ENCODE peak calls at places on chromosomes 3 and 15, in six cellular contexts. M is BE2C, D is nephron progenitor cell, N is lung, U is breast epithelium, B is foreskin fibroblast. H is an unnamed sample.

GRCh38 chr15:70508561-70509281 is 254.6 kb downstream of the UACA start:
- DNase-seq in N (no peak), M (no peak), D (no peak), B (peak), U (no peak), H (no peak)

GRCh38 chr3:134858516-134859035 is 63.5 kb downstream of the EPHB1 start:
- DNase-seq in U (no peak), M (no peak), N (no peak), B (no peak), D (no peak), H (no peak)

GRCh38 chr3:170196833-170197232 is 15.3 kb upstream of the PHC3 start:
- DNase-seq in D (no peak), N (no peak), U (no peak), B (peak), M (no peak), H (no peak)

GRCh38 chr3:71227344-71227743 is 356.2 kb downstream of the FOXP1 start:
- DNase-seq in N (no peak), U (no peak), D (no peak), M (no peak), B (no peak), H (no peak)

GRCh38 chr15:60704717-60705116 is 225.8 kb upstream of the ICE2 start:
- DNase-seq in D (no peak), M (no peak), B (no peak), U (no peak), N (no peak), H (no peak)

GRCh38 chr15:45743309-45744041 is 108.6 kb downstream of the SQOR start:
- DNase-seq in U (no peak), D (no peak), N (no peak), M (no peak), B (peak), H (no peak)

GRCh38 chr3:176159796-176160195 is 1037.5 kb downstream of the TBL1XR1 start:
- DNase-seq in N (no peak), U (no peak), D (no peak), M (no peak), B (peak), H (no peak)

GRCh38 chr3:4493008-4493930 is at the start of gene ITPR1:
- DNase-seq in N (peak), B (peak), D (peak), M (peak), U (peak), H (peak)

GRCh38 chr15:23095796-23096195 is 40.8 kb downstream of the GOLGA6L1 start:
- DNase-seq in U (no peak), B (no peak), N (no peak), M (no peak), D (no peak), H (no peak)

GRCh38 chr3:73719413-73719831 is 94.7 kb upstream of the PDZRN3 start:
- DNase-seq in D (no peak), B (peak), M (no peak), U (no peak), N (no peak), H (no peak)

GRCh38 chr3:172616061-172616461 is 92.8 kb upstream of the TNFSF10 start:
- DNase-seq in B (no peak), U (no peak), M (no peak), D (no peak), N (no peak), H (no peak)

GRCh38 chr3:56825579-56826438 is 24.1 kb upstream of the ARHGEF3 start:
- DNase-seq in D (no peak), M (no peak), N (no peak), B (peak), U (no peak), H (no peak)

GRCh38 chr3:194270627-194271458 is 80.3 kb downstream of the CPN2 start:
- DNase-seq in B (peak), U (peak), N (peak), M (peak), D (peak), H (no peak)

GRCh38 chr3:172221550-172221949 is 182.2 kb downstream of the FNDC3B start:
- DNase-seq in M (no peak), U (no peak), D (no peak), N (no peak), B (peak), H (no peak)

GRCh38 chr3:177337548-177338331 is 140.5 kb upstream of the TBL1XR1 start:
- DNase-seq in N (no peak), D (no peak), M (no peak), B (peak), U (no peak), H (peak)

GRCh38 chr15:92603743-92604470 is 51.7 kb downstream of the FAM174B start:
- DNase-seq in M (no peak), D (no peak), U (no peak), B (no peak), N (no peak), H (no peak)

GRCh38 chr3:186520436-186520835 is 23.7 kb downstream of the CRYGS start:
- DNase-seq in D (no peak), B (no peak), U (no peak), N (no peak), M (no peak), H (no peak)

GRCh38 chr3:45826321-45826720 is 15.6 kb downstream of the LZTFL1 start:
- DNase-seq in D (no peak), M (no peak), U (no peak), B (no peak), N (no peak), H (no peak)

GRCh38 chr3:123347691-123348264 is 101.1 kb downstream of the ADCY5 start:
- DNase-seq in N (no peak), D (no peak), B (no peak), U (peak), M (no peak), H (no peak)

GRCh38 chr15:39687965-39688364 is 94.7 kb downstream of the FSIP1 start:
- DNase-seq in N (no peak), B (no peak), M (no peak), D (no peak), U (no peak), H (no peak)

GRCh38 chr15:27358751-27359434 is 387.9 kb downstream of the GABRG3 start:
- DNase-seq in B (peak), D (peak), N (no peak), U (no peak), M (peak), H (no peak)

GRCh38 chr3:183233986-183234385 is 19.1 kb upstream of the B3GNT5 start:
- DNase-seq in U (no peak), D (no peak), M (no peak), N (no peak), B (no peak), H (no peak)

GRCh38 chr15:45050587-45050986 is 27.6 kb downstream of the SORD start:
- DNase-seq in N (no peak), B (no peak), D (no peak), M (no peak), U (no peak), H (no peak)

GRCh38 chr15:62647195-62647865 is 395.2 kb upstream of the TPM1 start:
- DNase-seq in B (peak), N (no peak), D (no peak), U (no peak), M (peak), H (no peak)

GRCh38 chr3:12993022-12993622 is 80.1 kb downstream of the IQSEC1 start:
- DNase-seq in B (peak), U (no peak), N (no peak), M (no peak), D (peak), H (no peak)

GRCh38 chr15:69298697-69299441 is at the start of gene PAQR5:
- DNase-seq in M (peak), U (no peak), D (peak), B (peak), N (peak), H (peak)

GRCh38 chr3:80097674-80098073 is 329.9 kb upstream of the ROBO1 start:
- DNase-seq in U (no peak), M (no peak), B (no peak), N (no peak), D (no peak), H (no peak)

GRCh38 chr3:71978150-71978721 is 193.3 kb upstream of the PROK2 start:
- DNase-seq in N (no peak), D (no peak), U (no peak), M (no peak), B (no peak), H (no peak)

GRCh38 chr3:15647629-15648167 is 46.2 kb downstream of the BTD start:
- DNase-seq in D (no peak), U (no peak), N (no peak), M (no peak), B (peak), H (peak)

GRCh38 chr3:187208159-187208558 is 10.9 kb downstream of the RTP1 start:
- DNase-seq in N (no peak), D (no peak), U (no peak), M (no peak), B (peak), H (no peak)

GRCh38 chr15:75355369-75355768 is 8.5 kb downstream of the NEIL1 start:
- DNase-seq in N (no peak), M (no peak), D (no peak), U (no peak), B (no peak), H (no peak)

DNA sequence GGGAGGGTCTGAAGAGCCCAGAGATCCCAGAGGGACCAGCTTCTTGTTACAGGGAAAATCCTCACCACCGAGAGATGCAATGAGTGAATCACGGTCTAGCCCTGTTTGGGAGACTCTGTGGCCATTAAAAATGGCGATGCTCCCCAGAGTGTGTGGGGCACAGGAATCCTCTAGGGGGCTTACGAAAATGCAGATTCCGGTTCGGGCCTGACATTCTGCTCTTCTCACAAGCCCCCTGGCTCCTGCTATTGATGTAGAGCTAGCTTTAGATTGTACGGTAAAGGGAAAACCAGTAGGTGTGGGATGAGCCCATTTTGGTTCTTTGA is 35.5 kb upstream of the EPHB3 start:
- DNase-seq in M (no peak), N (no peak), D (no peak), B (peak), U (no peak), H (no peak)
- TF ChIP-seq CTCF in M (peak), N (no peak), D (peak), B (no peak), U (no peak), H (no peak)

DNA sequence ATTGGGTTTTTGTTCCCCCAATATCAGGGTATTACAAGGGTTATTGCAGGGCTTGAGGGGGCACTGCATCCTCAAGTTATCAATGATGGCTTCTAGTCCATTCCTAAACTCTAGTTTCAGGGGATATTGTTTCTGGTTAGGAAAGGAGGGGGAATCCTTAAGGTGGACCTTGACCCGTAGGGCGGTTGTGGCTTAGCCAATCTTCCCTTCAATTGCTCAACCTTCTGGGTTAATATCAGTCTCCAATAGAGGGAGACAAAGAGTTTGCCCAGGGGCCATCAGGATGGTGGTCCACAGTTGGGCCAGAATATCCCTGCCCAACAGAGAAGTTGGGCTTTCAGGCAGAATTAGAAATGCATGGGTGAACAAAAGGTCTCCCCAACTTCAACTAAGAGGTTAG is 214.9 kb downstream of the BCHE start:
- DNase-seq in D (no peak), B (no peak), U (no peak), M (no peak), N (no peak), H (no peak)
- TF ChIP-seq CTCF in D (no peak), B (no peak), U (no peak), M (peak), N (no peak), H (no peak)

GRCh38 chr3:138774529-138775253 is 60.0 kb downstream of the PIK3CB start:
- DNase-seq in U (no peak), M (peak), D (no peak), B (peak), N (peak), H (no peak)
- TF ChIP-seq CTCF in U (no peak), M (no peak), D (no peak), B (no peak), N (no peak), H (no peak)

DNA sequence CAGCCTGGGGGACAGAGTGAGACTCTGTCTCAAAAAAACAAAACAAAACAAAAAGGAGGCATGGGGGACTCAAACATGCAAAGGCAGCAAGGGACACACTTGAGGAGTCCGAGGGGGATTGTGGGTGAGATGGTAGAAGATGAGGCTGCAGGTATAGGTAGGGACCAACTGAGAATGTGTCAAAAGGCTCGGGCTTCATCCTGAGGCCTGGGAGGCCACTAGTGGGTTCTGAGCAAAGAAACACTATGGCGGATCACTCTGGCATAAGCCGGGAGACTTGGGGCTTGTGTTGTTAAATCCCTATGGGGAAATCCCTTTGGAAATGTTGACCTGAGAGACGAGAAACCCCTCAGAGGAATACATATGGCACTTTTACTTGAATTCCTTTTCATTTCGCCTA is 21.2 kb downstream of the ZNF710 start:
- DNase-seq in N (no peak), U (no peak), D (no peak), M (no peak), B (no peak), H (no peak)
- TF ChIP-seq CTCF in N (no peak), U (no peak), D (no peak), M (no peak), B (no peak), H (no peak)

GRCh38 chr3:119883461-119884160 is 101.7 kb downstream of the NR1I2 start:
- DNase-seq in M (no peak), N (no peak), D (no peak), U (no peak), B (no peak), H (no peak)
- TF ChIP-seq CTCF in M (no peak), N (no peak), D (no peak), U (no peak), B (no peak), H (no peak)

DNA sequence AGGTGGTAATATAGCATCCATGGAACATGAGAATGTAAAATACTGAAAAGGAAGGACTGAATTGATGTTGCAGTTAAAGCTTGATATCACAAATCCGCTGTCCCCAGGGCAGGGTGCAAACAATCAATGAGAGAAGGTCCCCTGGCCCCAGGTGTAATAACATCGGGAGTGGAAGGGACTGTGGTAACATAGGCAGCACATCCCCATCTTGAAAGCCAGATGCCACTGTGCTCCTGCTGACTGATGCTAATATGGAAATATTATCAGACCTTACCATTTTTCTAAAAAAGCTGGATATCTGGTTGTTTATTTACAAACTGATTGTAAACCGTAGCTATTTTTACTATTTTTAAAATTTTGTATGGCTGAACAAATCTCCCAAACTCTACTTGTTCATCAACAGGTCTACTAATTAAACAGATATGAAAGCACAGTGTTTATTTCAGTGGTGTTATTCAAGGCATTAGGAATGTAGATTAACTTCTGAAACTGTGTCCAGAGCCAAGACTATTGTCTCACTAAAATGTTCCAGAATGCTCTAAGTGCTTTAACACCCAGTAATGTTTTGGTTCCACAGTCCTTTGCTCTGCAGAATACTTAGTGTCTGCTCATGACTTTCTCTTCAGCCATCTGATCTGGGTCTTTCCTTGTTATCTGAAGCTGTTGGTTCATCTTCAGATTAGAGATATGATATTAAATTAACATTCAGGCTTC is 386.0 kb upstream of the RARB start:
- DNase-seq in B (no peak), M (no peak), N (no peak), D (no peak), U (no peak), H (no peak)
- TF ChIP-seq CTCF in B (no peak), M (no peak), N (no peak), D (no peak), U (no peak), H (no peak)

GRCh38 chr15:67300266-67300914 is 45.8 kb downstream of the IQCH start:
- DNase-seq in M (no peak), D (no peak), N (no peak), U (no peak), B (no peak), H (no peak)

GRCh38 chr15:67304778-67305177 is 50.2 kb downstream of the IQCH start:
- DNase-seq in N (no peak), U (no peak), D (no peak), B (no peak), M (no peak), H (no peak)

GRCh38 chr15:67305506-67305905 is 50.9 kb downstream of the IQCH start:
- DNase-seq in N (no peak), B (no peak), D (no peak), U (no peak), M (no peak), H (no peak)

GRCh38 chr15:67307156-67307555 is 52.6 kb downstream of the IQCH start:
- DNase-seq in U (no peak), B (no peak), M (no peak), D (no peak), N (no peak), H (no peak)

DNA sequence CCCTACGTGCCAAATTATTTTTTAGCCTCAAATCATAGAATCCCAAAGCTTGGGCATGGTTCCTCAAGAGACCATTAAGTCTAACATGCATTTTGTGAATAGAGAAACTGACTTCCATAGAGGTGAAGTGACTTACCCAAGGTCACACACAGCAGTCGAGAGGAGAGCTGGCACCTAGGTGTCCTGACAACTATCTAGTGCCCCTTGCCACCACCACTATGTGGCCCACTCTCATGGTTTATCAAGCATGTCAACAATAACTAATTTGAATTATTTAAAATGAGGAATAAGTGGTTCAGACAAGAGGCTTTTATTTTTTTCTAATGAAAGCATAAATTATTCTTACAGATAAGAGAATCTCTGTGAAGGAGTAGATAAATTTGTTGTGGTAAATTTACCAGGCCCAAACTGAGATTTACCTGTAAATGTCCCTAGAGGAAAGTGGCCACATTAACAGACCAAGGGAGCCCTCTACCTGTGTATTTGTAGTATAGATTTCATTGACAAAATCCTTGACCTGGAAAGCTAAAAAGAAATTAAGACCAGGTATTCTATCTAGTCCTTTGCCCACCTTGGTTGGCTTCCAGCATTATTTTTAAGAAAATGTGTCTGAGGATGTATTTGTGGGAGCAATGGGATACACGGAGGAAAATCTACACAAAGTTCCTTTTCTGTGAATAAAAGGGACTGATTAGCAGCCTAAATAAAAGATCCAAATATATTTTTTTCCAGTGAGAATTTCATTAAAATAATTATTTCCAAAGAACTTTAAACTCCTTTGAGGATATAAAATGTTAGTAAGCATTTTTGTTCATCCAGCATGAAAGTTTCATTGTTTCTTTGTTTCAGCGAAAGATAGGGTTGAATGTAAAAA is 49.1 kb downstream of the IQCH start:
- DNase-seq in U (no peak), B (peak), N (no peak), M (no peak), D (no peak), H (no peak)
- TF ChIP-seq CTCF in U (peak), B (peak), N (peak), M (peak), D (peak), H (peak)

GRCh38 chr15:91522609-91523332 is 330.7 kb upstream of the SLCO3A1 start:
- DNase-seq in N (no peak), D (no peak), B (peak), M (no peak), U (no peak), H (no peak)
- TF ChIP-seq CTCF in N (no peak), D (no peak), B (peak), M (peak), U (no peak), H (peak)

GRCh38 chr3:159817571-159817970 is 171.1 kb upstream of the IL12A start:
- DNase-seq in B (no peak), D (no peak), N (no peak), M (no peak), U (no peak), H (no peak)

GRCh38 chr3:159819676-159820075 is 169.0 kb upstream of the IL12A start:
- DNase-seq in M (no peak), B (no peak), N (no peak), D (no peak), U (no peak), H (no peak)

GRCh38 chr3:159818997-159819500 is 169.6 kb upstream of the IL12A start:
- DNase-seq in D (no peak), M (no peak), B (no peak), N (no peak), U (no peak), H (no peak)

GRCh38 chr3:159817136-159817535 is 171.5 kb upstream of the IL12A start:
- DNase-seq in N (no peak), U (no peak), M (no peak), D (no peak), B (no peak), H (no peak)

GRCh38 chr3:159818399-159818798 is 170.2 kb upstream of the IL12A start:
- DNase-seq in D (no peak), N (no peak), M (peak), B (peak), U (no peak), H (no peak)
- TF ChIP-seq CTCF in D (no peak), N (no peak), M (peak), B (no peak), U (no peak), H (no peak)

H was measured in natural killer cell.